ENCODE peak calls at places on chromosomes 5 and 9, in ten cellular contexts. One of them, this sample, is unnamed.

GRCh38 chr5:64807505-64807904 is 38.8 kb downstream of the CWC27 start:
- DNase-seq in LoVo: no peak
- DNase-seq in NCI-H2029: peak
- DNase-seq in activated T-helper 9 cell treated with anti-CD3 and anti-CD28 coated beads, Interleukin-2, amount 50 U/mL, for 16 hours: no peak
- DNase-seq in KBM-7: no peak
- DNase-seq in H1: no peak
- DNase-seq in putamen: no peak
- DNase-seq in HuH-7: no peak
- DNase-seq in uterus: no peak
- DNase-seq in SK-MEL-5: no peak
- DNase-seq in this sample: no peak

GRCh38 chr5:132446621-132447020 is 44.0 kb downstream of the IRF1 start:
- DNase-seq in LoVo: no peak
- DNase-seq in NCI-H2029: peak
- DNase-seq in activated T-helper 9 cell treated with anti-CD3 and anti-CD28 coated beads, Interleukin-2, amount 50 U/mL, for 16 hours: no peak
- DNase-seq in KBM-7: no peak
- DNase-seq in H1: no peak
- DNase-seq in putamen: peak
- DNase-seq in HuH-7: no peak
- DNase-seq in uterus: peak
- DNase-seq in SK-MEL-5: peak
- DNase-seq in this sample: no peak

GRCh38 chr5:139956342-139956741 is 86.8 kb downstream of the NRG2 start:
- DNase-seq in LoVo: no peak
- DNase-seq in NCI-H2029: no peak
- DNase-seq in activated T-helper 9 cell treated with anti-CD3 and anti-CD28 coated beads, Interleukin-2, amount 50 U/mL, for 16 hours: no peak
- DNase-seq in KBM-7: no peak
- DNase-seq in H1: no peak
- DNase-seq in putamen: no peak
- DNase-seq in HuH-7: no peak
- DNase-seq in uterus: no peak
- DNase-seq in SK-MEL-5: no peak
- DNase-seq in this sample: no peak

GRCh38 chr9:113523421-113524141 is 60.1 kb downstream of the RGS3 start:
- DNase-seq in LoVo: no peak
- DNase-seq in NCI-H2029: no peak
- DNase-seq in activated T-helper 9 cell treated with anti-CD3 and anti-CD28 coated beads, Interleukin-2, amount 50 U/mL, for 16 hours: peak
- DNase-seq in KBM-7: peak
- DNase-seq in H1: no peak
- DNase-seq in putamen: no peak
- DNase-seq in HuH-7: no peak
- DNase-seq in uterus: peak
- DNase-seq in SK-MEL-5: no peak
- DNase-seq in this sample: no peak

GRCh38 chr5:10384483-10384882 is 31.0 kb downstream of the MARCHF6 start:
- DNase-seq in LoVo: no peak
- DNase-seq in NCI-H2029: no peak
- DNase-seq in activated T-helper 9 cell treated with anti-CD3 and anti-CD28 coated beads, Interleukin-2, amount 50 U/mL, for 16 hours: no peak
- DNase-seq in KBM-7: no peak
- DNase-seq in H1: no peak
- DNase-seq in putamen: no peak
- DNase-seq in HuH-7: no peak
- DNase-seq in uterus: no peak
- DNase-seq in SK-MEL-5: no peak
- DNase-seq in this sample: no peak

GRCh38 chr5:142699105-142699720 is 13.3 kb upstream of the FGF1 start:
- DNase-seq in LoVo: peak
- DNase-seq in NCI-H2029: peak
- DNase-seq in activated T-helper 9 cell treated with anti-CD3 and anti-CD28 coated beads, Interleukin-2, amount 50 U/mL, for 16 hours: peak
- DNase-seq in KBM-7: peak
- DNase-seq in H1: peak
- DNase-seq in putamen: peak
- DNase-seq in HuH-7: peak
- DNase-seq in uterus: peak
- DNase-seq in SK-MEL-5: peak
- DNase-seq in this sample: peak

GRCh38 chr5:37771731-37772130 is 68.1 kb downstream of the GDNF start:
- DNase-seq in LoVo: peak
- DNase-seq in NCI-H2029: no peak
- DNase-seq in activated T-helper 9 cell treated with anti-CD3 and anti-CD28 coated beads, Interleukin-2, amount 50 U/mL, for 16 hours: no peak
- DNase-seq in KBM-7: no peak
- DNase-seq in H1: no peak
- DNase-seq in putamen: no peak
- DNase-seq in HuH-7: no peak
- DNase-seq in uterus: no peak
- DNase-seq in SK-MEL-5: peak
- DNase-seq in this sample: peak

GRCh38 chr5:24633705-24634325 is 11.0 kb downstream of the CDH10 start:
- DNase-seq in LoVo: peak
- DNase-seq in NCI-H2029: peak
- DNase-seq in activated T-helper 9 cell treated with anti-CD3 and anti-CD28 coated beads, Interleukin-2, amount 50 U/mL, for 16 hours: no peak
- DNase-seq in KBM-7: peak
- DNase-seq in H1: no peak
- DNase-seq in putamen: no peak
- DNase-seq in HuH-7: peak
- DNase-seq in uterus: no peak
- DNase-seq in SK-MEL-5: peak
- DNase-seq in this sample: peak

GRCh38 chr9:70352802-70353201 is 61.7 kb downstream of the KLF9 start:
- DNase-seq in LoVo: no peak
- DNase-seq in NCI-H2029: no peak
- DNase-seq in activated T-helper 9 cell treated with anti-CD3 and anti-CD28 coated beads, Interleukin-2, amount 50 U/mL, for 16 hours: no peak
- DNase-seq in KBM-7: peak
- DNase-seq in H1: no peak
- DNase-seq in putamen: no peak
- DNase-seq in HuH-7: no peak
- DNase-seq in uterus: no peak
- DNase-seq in SK-MEL-5: peak
- DNase-seq in this sample: peak

GRCh38 chr9:116337015-116337414 is 183.4 kb downstream of the PAPPA start:
- DNase-seq in LoVo: no peak
- DNase-seq in NCI-H2029: no peak
- DNase-seq in activated T-helper 9 cell treated with anti-CD3 and anti-CD28 coated beads, Interleukin-2, amount 50 U/mL, for 16 hours: no peak
- DNase-seq in KBM-7: no peak
- DNase-seq in H1: peak
- DNase-seq in putamen: no peak
- DNase-seq in HuH-7: no peak
- DNase-seq in uterus: no peak
- DNase-seq in SK-MEL-5: peak
- DNase-seq in this sample: peak

GRCh38 chr5:122906768-122907167 is 61.4 kb downstream of the SNX24 start:
- DNase-seq in LoVo: no peak
- DNase-seq in NCI-H2029: no peak
- DNase-seq in activated T-helper 9 cell treated with anti-CD3 and anti-CD28 coated beads, Interleukin-2, amount 50 U/mL, for 16 hours: no peak
- DNase-seq in KBM-7: no peak
- DNase-seq in H1: no peak
- DNase-seq in putamen: no peak
- DNase-seq in HuH-7: no peak
- DNase-seq in uterus: peak
- DNase-seq in SK-MEL-5: no peak
- DNase-seq in this sample: no peak

GRCh38 chr9:92671323-92671722 is 1.4 kb upstream of the IPPK start:
- DNase-seq in LoVo: peak
- DNase-seq in NCI-H2029: no peak
- DNase-seq in activated T-helper 9 cell treated with anti-CD3 and anti-CD28 coated beads, Interleukin-2, amount 50 U/mL, for 16 hours: no peak
- DNase-seq in KBM-7: no peak
- DNase-seq in H1: no peak
- DNase-seq in putamen: no peak
- DNase-seq in HuH-7: no peak
- DNase-seq in uterus: peak
- DNase-seq in SK-MEL-5: peak
- DNase-seq in this sample: peak

GRCh38 chr5:127254729-127255284 is 35.8 kb upstream of the MEGF10 start:
- DNase-seq in LoVo: no peak
- DNase-seq in NCI-H2029: no peak
- DNase-seq in activated T-helper 9 cell treated with anti-CD3 and anti-CD28 coated beads, Interleukin-2, amount 50 U/mL, for 16 hours: no peak
- DNase-seq in KBM-7: no peak
- DNase-seq in H1: no peak
- DNase-seq in putamen: no peak
- DNase-seq in HuH-7: no peak
- DNase-seq in uterus: no peak
- DNase-seq in SK-MEL-5: no peak
- DNase-seq in this sample: peak

GRCh38 chr9:71884005-71884404 is 27.0 kb downstream of the ABHD17B start:
- DNase-seq in LoVo: no peak
- DNase-seq in NCI-H2029: no peak
- DNase-seq in activated T-helper 9 cell treated with anti-CD3 and anti-CD28 coated beads, Interleukin-2, amount 50 U/mL, for 16 hours: no peak
- DNase-seq in KBM-7: no peak
- DNase-seq in H1: no peak
- DNase-seq in putamen: no peak
- DNase-seq in HuH-7: no peak
- DNase-seq in uterus: no peak
- DNase-seq in SK-MEL-5: no peak
- DNase-seq in this sample: no peak

GRCh38 chr9:92607088-92607487 is 62.8 kb downstream of the IPPK start:
- DNase-seq in LoVo: no peak
- DNase-seq in NCI-H2029: peak
- DNase-seq in activated T-helper 9 cell treated with anti-CD3 and anti-CD28 coated beads, Interleukin-2, amount 50 U/mL, for 16 hours: no peak
- DNase-seq in KBM-7: no peak
- DNase-seq in H1: no peak
- DNase-seq in putamen: no peak
- DNase-seq in HuH-7: no peak
- DNase-seq in uterus: no peak
- DNase-seq in SK-MEL-5: no peak
- DNase-seq in this sample: peak

GRCh38 chr9:109558718-109559151 is 60.6 kb upstream of the PTPN3 start:
- DNase-seq in LoVo: no peak
- DNase-seq in NCI-H2029: no peak
- DNase-seq in activated T-helper 9 cell treated with anti-CD3 and anti-CD28 coated beads, Interleukin-2, amount 50 U/mL, for 16 hours: no peak
- DNase-seq in KBM-7: no peak
- DNase-seq in H1: no peak
- DNase-seq in putamen: no peak
- DNase-seq in HuH-7: no peak
- DNase-seq in uterus: no peak
- DNase-seq in SK-MEL-5: no peak
- DNase-seq in this sample: no peak

GRCh38 chr9:92650839-92651621 is 18.9 kb downstream of the IPPK start:
- DNase-seq in LoVo: no peak
- DNase-seq in NCI-H2029: no peak
- DNase-seq in activated T-helper 9 cell treated with anti-CD3 and anti-CD28 coated beads, Interleukin-2, amount 50 U/mL, for 16 hours: no peak
- DNase-seq in KBM-7: no peak
- DNase-seq in H1: no peak
- DNase-seq in putamen: no peak
- DNase-seq in HuH-7: no peak
- DNase-seq in uterus: peak
- DNase-seq in SK-MEL-5: no peak
- DNase-seq in this sample: no peak

This sample was measured in HCEC 1CT.